ENCODE peak calls at places on chromosomes 12 and 14, in ten cellular contexts. H is NCI-H446 treated with DMSO at 0.1 percent for 48 hours; M is Right ventricle myocardium inferior; Y is progenitor cell of endocrine pancreas; V is stimulated activated CD4-positive, alpha-beta T cell treated with anti-CD3 and anti-CD28 coated beads, TNF-alpha, amount 100 ng/mL, for 48 hours; A is BJ; N is T-helper 1 cell; D is A673; J is activated CD4-positive, alpha-beta T cell treated with anti-CD3 and anti-CD28 coated beads, Interleukin-2, amount 50 U/mL, for 48 hours; F is NCI-H187 treated with DMSO at 0.1 percent for 48 hours. C is an unnamed sample.
A peak's percentile ranks its signal among the peaks of the same experiment; 100 is the strongest.

GRCh38 chr14:105322791-105323556 is 8.4 kb downstream of the PACS2 start:
- DNase-seq in Y (no peak), F (no peak), D (no peak), M (no peak), N (no peak), A (no peak), J (no peak), H (no peak), V (no peak), C (no peak)

GRCh38 chr12:90794212-90794611 is 160.8 kb downstream of the CCER1 start:
- DNase-seq in F (no peak), V (no peak), Y (no peak), M (no peak), D (no peak), A (no peak), J (no peak), H (no peak), N (no peak), C (no peak)

GRCh38 chr12:42728770-42729531 is 139.4 kb upstream of the PRICKLE1 start:
- DNase-seq in H (no peak), N (no peak), F (no peak), V (no peak), A (no peak), M (no peak), J (no peak), D (no peak), Y (no peak), C (no peak)

GRCh38 chr12:29889737-29890136 is 106.0 kb upstream of the TMTC1 start:
- DNase-seq in N (no peak), J (peak; percentile 26), F (no peak), Y (peak; percentile 37), D (peak; percentile 79), M (no peak), A (no peak), V (no peak), H (no peak), C (peak; percentile 35)

GRCh38 chr12:113667667-113668356 is 196.1 kb upstream of the LHX5 start:
- DNase-seq in J (no peak), A (no peak), D (no peak), F (no peak), Y (no peak), N (no peak), M (no peak), H (no peak), V (no peak), C (no peak)

GRCh38 chr12:98909749-98910148 is 264.7 kb downstream of the APAF1 start:
- DNase-seq in J (no peak), V (no peak), F (no peak), D (no peak), H (no peak), A (no peak), M (no peak), N (no peak), Y (no peak), C (no peak)

GRCh38 chr14:68394719-68395117 is 398.1 kb downstream of the ZFP36L1 start:
- DNase-seq in Y (no peak), V (no peak), M (peak; percentile 59), H (no peak), J (no peak), N (no peak), F (no peak), A (no peak), D (no peak), C (no peak)

GRCh38 chr12:4579305-4580097 is 17.5 kb downstream of the DYRK4 start:
- DNase-seq in V (no peak), A (no peak), J (no peak), D (peak; percentile 46), Y (no peak), N (no peak), M (no peak), H (no peak), F (no peak), C (no peak)

GRCh38 chr12:47686645-47687240 is 19.1 kb downstream of the RPAP3 start:
- DNase-seq in M (no peak), Y (no peak), A (no peak), F (no peak), N (peak; percentile 22), V (no peak), D (peak; percentile 52), J (no peak), H (peak; percentile 5), C (no peak)

GRCh38 chr14:95173518-95173917 is 16.2 kb upstream of the DICER1 start:
- DNase-seq in M (no peak), N (no peak), Y (no peak), H (no peak), D (no peak), F (no peak), J (no peak), V (no peak), A (no peak), C (no peak)

GRCh38 chr12:113788020-113788856 is 177.9 kb downstream of the RBM19 start:
- DNase-seq in M (no peak), Y (no peak), D (peak; percentile 49), V (no peak), F (no peak), A (no peak), H (no peak), J (no peak), N (no peak), C (no peak)

GRCh38 chr12:2999265-2999841 is 40.2 kb downstream of the TEAD4 start:
- DNase-seq in A (no peak), D (no peak), M (no peak), F (no peak), Y (no peak), J (no peak), H (no peak), N (no peak), V (no peak), C (peak; percentile 92)

GRCh38 chr14:36579573-36580140 is 2.8 kb downstream of the NKX2-8 start:
- DNase-seq in D (no peak), J (peak; percentile 3), M (no peak), V (no peak), H (no peak), A (no peak), F (no peak), N (no peak), Y (no peak), C (no peak)